ENCODE peak calls at places on chromosomes 16 and 17, in eight cellular contexts. I, O, B, T, U, N, H and L are unnamed samples.

GRCh38 chr17:81309140-81309858 is 14.2 kb upstream of the SLC38A10 start:
- DNase-seq in H (no peak), I (peak), U (peak), N (peak), O (peak), T (peak), B (no peak), L (peak)

GRCh38 chr16:83789642-83790401 is 18.0 kb upstream of the HSBP1 start:
- DNase-seq in T (no peak), H (no peak), O (no peak), N (no peak), B (no peak), U (no peak), I (no peak), L (no peak)

GRCh38 chr17:37824534-37825485 is 80.0 kb upstream of the HNF1B start:
- DNase-seq in U (no peak), O (no peak), B (no peak), I (no peak), H (no peak), T (no peak), N (no peak), L (no peak)

GRCh38 chr17:27390540-27390939 is 65.7 kb upstream of the KSR1 start:
- DNase-seq in U (peak), O (no peak), I (peak), N (no peak), B (no peak), H (no peak), T (no peak), L (no peak)

GRCh38 chr17:83195330-83196087 is 116.1 kb downstream of the METRNL start:
- DNase-seq in B (no peak), T (peak), H (no peak), I (peak), N (no peak), O (peak), U (peak), L (peak)

GRCh38 chr17:44348234-44348987 is 3.3 kb downstream of the GRN start:
- DNase-seq in B (no peak), T (no peak), N (no peak), O (no peak), U (peak), H (no peak), I (peak), L (peak)

GRCh38 chr17:9120471-9120870 is 99.2 kb downstream of the NTN1 start:
- DNase-seq in N (no peak), H (no peak), U (no peak), I (no peak), T (peak), O (no peak), B (no peak), L (no peak)

GRCh38 chr16:82655315-82655714 is 28.5 kb downstream of the CDH13 start:
- DNase-seq in N (no peak), O (no peak), I (no peak), B (peak), U (no peak), T (no peak), H (no peak), L (no peak)

GRCh38 chr16:81429045-81429521 is 15.5 kb upstream of the CMIP start:
- DNase-seq in I (no peak), O (peak), B (no peak), N (peak), T (no peak), U (no peak), H (no peak), L (peak)

GRCh38 chr16:50683689-50684374 is 2.7 kb upstream of the SNX20 start:
- DNase-seq in H (no peak), B (no peak), U (no peak), O (no peak), T (peak), N (no peak), I (no peak), L (no peak)

GRCh38 chr17:64499805-64500486 is 3.1 kb upstream of the POLG2 start:
- DNase-seq in N (no peak), O (no peak), B (no peak), T (no peak), I (no peak), H (no peak), U (no peak), L (no peak)

GRCh38 chr17:57032343-57032742 is 52.7 kb upstream of the AKAP1 start:
- DNase-seq in H (no peak), U (no peak), N (no peak), T (peak), I (no peak), B (no peak), O (peak), L (no peak)

GRCh38 chr17:28834420-28834819 is 8.2 kb downstream of the FAM222B start:
- DNase-seq in T (no peak), O (no peak), N (no peak), I (no peak), U (no peak), H (no peak), B (no peak), L (no peak)

GRCh38 chr16:8849411-8850011 is 19.3 kb downstream of the CARHSP1 start:
- DNase-seq in O (no peak), I (no peak), N (no peak), H (no peak), T (peak), U (no peak), B (no peak), L (no peak)

GRCh38 chr16:10878644-10879498 is 1.9 kb downstream of the CIITA start:
- DNase-seq in N (no peak), I (no peak), T (peak), B (no peak), H (no peak), U (peak), O (peak), L (peak)

GRCh38 chr16:57606847-57607501 is 21.5 kb upstream of the ADGRG1 start:
- DNase-seq in I (no peak), U (no peak), N (no peak), O (no peak), T (peak), H (no peak), B (no peak), L (no peak)

GRCh38 chr17:17859909-17860760 is 23.3 kb upstream of the SREBF1 start:
- DNase-seq in B (peak), O (peak), T (peak), H (peak), I (peak), N (peak), U (peak), L (peak)

GRCh38 chr17:63173450-63173849 is 207.4 kb downstream of the TANC2 start:
- DNase-seq in H (no peak), I (no peak), B (no peak), N (no peak), O (no peak), U (no peak), T (no peak), L (no peak)

GRCh38 chr17:40447148-40447644 is 3.9 kb downstream of the IGFBP4 start:
- DNase-seq in O (no peak), N (no peak), H (no peak), T (no peak), U (no peak), I (no peak), B (no peak), L (no peak)

GRCh38 chr16:85046957-85047866 is 19.6 kb downstream of the KIAA0513 start:
- DNase-seq in B (no peak), H (no peak), T (no peak), U (no peak), O (no peak), I (no peak), N (no peak), L (no peak)

GRCh38 chr17:66518108-66518507 is 215.7 kb downstream of the PRKCA start:
- DNase-seq in B (no peak), T (no peak), N (no peak), O (no peak), U (no peak), H (no peak), I (no peak), L (no peak)

GRCh38 chr17:78397681-78398101 is 19.2 kb downstream of the PGS1 start:
- DNase-seq in T (peak), O (peak), B (no peak), N (no peak), I (no peak), H (no peak), U (no peak), L (no peak)